ENCODE peak calls at places on chromosomes 11 and 22, in eight cellular contexts. J is gastrocnemius medialis, S is mammary epithelial cell, F is A673, L is AG04450, M is fibroblast of lung, T is body of pancreas, N is ovary. O is an unnamed sample.

GRCh38 chr11:128448487-128448886 is 138.9 kb downstream of the ETS1 start:
- DNase-seq in J (no peak), S (peak; percentile 99), F (no peak), L (no peak), M (peak; percentile 91), T (peak; percentile 89), N (no peak), O (no peak)

GRCh38 chr11:125464266-125464662 is 31.8 kb downstream of the FEZ1 start:
- DNase-seq in J (no peak), S (peak; percentile 27), F (no peak), L (no peak), M (peak; percentile 76), T (no peak), N (no peak), O (no peak)

GRCh38 chr11:121762820-121763219 is 310.1 kb upstream of the SORL1-AS1 start:
- DNase-seq in J (no peak), S (peak; percentile 8), F (peak; percentile 74), L (no peak), M (peak; percentile 63), T (peak; percentile 15), N (peak; percentile 44), O (no peak)

GRCh38 chr11:60921777-60922335 is 2.4 kb upstream of the TMEM132A start:
- DNase-seq in J (no peak), S (no peak), F (no peak), L (no peak), M (no peak), T (no peak), N (no peak), O (no peak)

GRCh38 chr11:36249271-36249670 is 40.0 kb downstream of the COMMD9 start:
- DNase-seq in J (no peak), S (peak; percentile 93), F (no peak), L (peak; percentile 77), M (peak; percentile 86), T (no peak), N (no peak), O (no peak)

GRCh38 chr22:42296381-42296853 is 26.0 kb upstream of the TCF20 start:
- DNase-seq in J (no peak), S (no peak), F (peak; percentile 66), L (no peak), M (no peak), T (peak; percentile 53), N (no peak), O (no peak)

GRCh38 chr22:32776800-32777199 is 24.7 kb upstream of the TIMP3 start:
- DNase-seq in J (no peak), S (peak; percentile 43), F (no peak), L (no peak), M (no peak), T (no peak), N (no peak), O (no peak)

GRCh38 chr11:86627776-86628455 is 44.5 kb downstream of the ME3 start:
- DNase-seq in J (no peak), S (no peak), F (no peak), L (no peak), M (no peak), T (no peak), N (no peak), O (no peak)

GRCh38 chr11:14350716-14351238 is 8.2 kb downstream of the RRAS2 start:
- DNase-seq in J (no peak), S (no peak), F (no peak), L (no peak), M (no peak), T (no peak), N (no peak), O (no peak)

GRCh38 chr22:44437493-44438015 is 60.5 kb downstream of the RTL6 start:
- DNase-seq in J (no peak), S (no peak), F (no peak), L (no peak), M (peak; percentile 75), T (no peak), N (no peak), O (peak; percentile 58)

GRCh38 chr11:34749666-34750659 is 129.1 kb downstream of the EHF start:
- DNase-seq in J (peak; percentile 75), S (peak; percentile 86), F (peak; percentile 43), L (peak; percentile 57), M (peak; percentile 82), T (peak; percentile 62), N (no peak), O (no peak)

DNA sequence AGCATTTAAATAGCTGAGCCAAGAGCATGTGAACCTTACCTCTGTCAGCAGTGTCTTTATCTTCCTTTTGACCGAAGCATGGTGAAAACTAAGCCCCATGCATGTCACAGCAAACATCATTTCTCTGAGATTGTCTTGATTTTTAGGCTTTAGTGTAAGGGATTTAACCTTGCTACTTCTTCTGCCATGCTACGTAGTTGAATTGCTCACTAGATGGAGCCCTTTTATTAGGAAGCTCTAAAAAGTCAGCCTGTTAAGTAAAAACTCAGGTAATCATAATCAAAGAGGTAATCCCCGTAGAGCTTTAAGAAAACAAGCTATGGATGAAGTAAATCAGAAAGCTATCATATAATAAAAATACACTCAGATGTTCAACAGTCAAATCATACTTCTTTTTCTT is 149.5 kb downstream of the PGR start:
- DNase-seq in J (no peak), S (no peak), F (peak; percentile 34), L (no peak), M (no peak), T (no peak), N (no peak), O (no peak)
- TF ChIP-seq CTCF in J (no peak), S (peak; percentile 45), F (peak; percentile 58), L (peak; percentile 40), M (peak; percentile 20), T (no peak), N (no peak), O (peak; percentile 50)

GRCh38 chr22:38302906-38303305 is 14.3 kb downstream of the CSNK1E start:
- DNase-seq in J (no peak), S (no peak), F (no peak), L (no peak), M (no peak), T (no peak), N (no peak), O (no peak)

GRCh38 chr22:38298312-38299000 is 18.8 kb downstream of the CSNK1E start:
- DNase-seq in J (no peak), S (peak; percentile 100), F (no peak), L (no peak), M (peak; percentile 100), T (no peak), N (no peak), O (no peak)

GRCh38 chr22:38299001-38299651 is 18.1 kb downstream of the CSNK1E start:
- DNase-seq in J (no peak), S (peak; percentile 62), F (no peak), L (no peak), M (no peak), T (peak; percentile 72), N (no peak), O (no peak)

GRCh38 chr22:38300197-38300945 is 16.9 kb downstream of the CSNK1E start:
- DNase-seq in J (no peak), S (no peak), F (no peak), L (no peak), M (no peak), T (no peak), N (no peak), O (no peak)

DNA sequence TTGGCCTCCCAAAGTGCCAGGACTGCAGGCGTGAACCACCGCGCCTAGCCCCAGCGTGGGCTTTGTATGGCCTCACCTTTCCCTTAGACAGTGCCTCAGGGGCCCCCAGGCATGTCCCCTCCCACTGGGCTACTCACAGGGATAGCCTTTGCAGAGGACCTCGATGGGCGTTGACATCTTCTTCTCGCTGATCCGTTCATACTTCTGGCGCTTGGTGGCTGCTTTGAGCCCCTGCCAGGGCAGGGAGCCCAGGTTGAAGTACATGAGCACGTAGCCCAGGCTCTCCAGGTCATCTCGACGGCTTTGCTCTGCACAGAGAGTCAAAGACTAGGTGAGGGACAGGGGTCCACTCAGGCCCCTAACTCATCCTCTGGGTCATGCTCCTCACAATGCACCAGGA is 17.5 kb downstream of the CSNK1E start:
- DNase-seq in J (no peak), S (no peak), F (no peak), L (no peak), M (no peak), T (no peak), N (no peak), O (no peak)
- H3K27ac ChIP-seq in J (no peak overlapping the region), S (peak overlapping the region; percentile 93), F (no peak overlapping the region), L (no peak overlapping the region), M (no peak overlapping the region), T (no peak overlapping the region), N (no peak overlapping the region), O (no peak overlapping the region)

GRCh38 chr22:38927033-38927789 is 30.2 kb upstream of the APOBEC3A start:
- DNase-seq in J (peak; percentile 40), S (no peak), F (peak; percentile 77), L (no peak), M (peak; percentile 51), T (peak; percentile 89), N (peak; percentile 72), O (no peak)
- TF ChIP-seq CTCF in J (peak; percentile 50), S (peak; percentile 64), F (peak; percentile 75), L (peak; percentile 75), M (peak; percentile 69), T (peak; percentile 58), N (no peak), O (no peak)

GRCh38 chr22:50626856-50627451 is 998 bp downstream of the ARSA start:
- DNase-seq in J (no peak), S (no peak), F (no peak), L (no peak), M (no peak), T (no peak), N (no peak), O (no peak)
- H3K27ac ChIP-seq in J (peak overlapping the region; percentile 83), S (no peak overlapping the region), F (no peak overlapping the region), L (no peak overlapping the region), M (no peak overlapping the region), T (no peak overlapping the region), N (peak overlapping the region; percentile 1), O (no peak overlapping the region)

DNA sequence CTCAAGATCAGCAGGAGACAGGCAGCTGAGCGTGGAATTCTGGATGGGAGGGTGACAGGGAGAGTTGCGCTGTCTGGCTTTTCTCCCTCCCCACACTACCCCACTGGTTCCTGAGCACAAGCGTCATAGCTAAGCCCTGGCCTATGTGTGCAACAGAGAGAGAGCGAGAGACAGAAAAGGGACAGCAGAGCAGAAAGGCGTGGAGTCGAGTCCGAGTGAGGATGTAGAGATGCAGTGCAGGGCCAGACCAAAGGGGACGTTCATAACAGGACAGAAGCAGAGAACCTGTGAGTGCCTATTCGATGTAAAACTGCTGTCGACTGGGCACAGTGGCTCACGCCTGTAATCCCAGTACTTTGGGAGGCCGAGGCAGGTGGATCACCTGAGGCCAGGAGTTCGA is 94.0 kb upstream of the TMEM45B start:
- DNase-seq in J (no peak), S (no peak), F (no peak), L (no peak), M (no peak), T (no peak), N (no peak), O (no peak)
- TF ChIP-seq CTCF in J (no peak), S (no peak), F (no peak), L (no peak), M (no peak), T (no peak), N (no peak), O (no peak)

GRCh38 chr11:23991140-23991539 is 505.7 kb upstream of the LUZP2 start:
- DNase-seq in J (no peak), S (no peak), F (peak; percentile 0), L (peak; percentile 73), M (peak; percentile 87), T (no peak), N (no peak), O (no peak)
- H3K27ac ChIP-seq in J (no peak overlapping the region), S (no peak overlapping the region), F (no peak overlapping the region), L (peak overlapping the region; percentile 47), M (peak overlapping the region; percentile 37), T (no peak overlapping the region), N (no peak overlapping the region), O (no peak overlapping the region)